ENCODE peak calls at places on chromosomes 6 and 20, in seven cellular contexts. U is IMR-90, E is H9, A is mesenchymal stem cell, J is H1, Z is neuronal stem cell, F is trophoblast cell. W is an unnamed sample.

GRCh38 chr6:138996524-138996923 is 8.5 kb upstream of the REPS1 start:
- DNase-seq in A (no peak), E (no peak), J (no peak), U (peak; percentile 5), Z (no peak), F (no peak), W (no peak)

GRCh38 chr20:63742381-63743024 is 2.9 kb downstream of the SLC2A4RG start:
- DNase-seq in A (no peak), F (no peak), Z (no peak), J (no peak), E (no peak), U (no peak), W (no peak)

GRCh38 chr6:28117386-28118050 is 6.9 kb upstream of the ZSCAN16 start:
- DNase-seq in Z (no peak), J (no peak), E (no peak), A (no peak), F (no peak), U (no peak), W (no peak)

GRCh38 chr6:132687306-132687705 is 26.5 kb downstream of the VNN1 start:
- DNase-seq in F (peak; percentile 41), Z (no peak), E (no peak), J (no peak), A (peak; percentile 55), U (peak; percentile 87), W (no peak)

GRCh38 chr6:33053230-33053629 is 20.2 kb downstream of the HLA-DPA1 start:
- DNase-seq in Z (no peak), U (peak; percentile 2), E (no peak), F (peak; percentile 1), A (no peak), J (no peak), W (peak; percentile 43)

GRCh38 chr6:148192310-148192709 is 150.3 kb upstream of the SASH1 start:
- DNase-seq in Z (no peak), J (no peak), U (peak; percentile 89), A (peak; percentile 14), F (no peak), E (no peak), W (no peak)

GRCh38 chr20:52160805-52161204 is 30.8 kb downstream of the ZFP64 start:
- DNase-seq in J (no peak), E (no peak), F (no peak), U (no peak), A (no peak), Z (no peak), W (no peak)

GRCh38 chr20:4217349-4217761 is 202.0 kb upstream of the RNF24 start:
- DNase-seq in F (peak; percentile 58), J (no peak), A (no peak), U (no peak), E (peak; percentile 52), Z (no peak), W (peak; percentile 68)

GRCh38 chr20:36271639-36272546 is 34.2 kb upstream of the DLGAP4 start:
- DNase-seq in A (no peak), E (no peak), U (no peak), F (peak; percentile 35), J (no peak), Z (no peak), W (no peak)

GRCh38 chr20:24100370-24101011 is 111.9 kb upstream of the GGTLC1 start:
- DNase-seq in J (no peak), A (peak; percentile 4), F (peak; percentile 58), E (no peak), U (peak; percentile 47), Z (peak; percentile 44), W (peak; percentile 74)

GRCh38 chr6:47655719-47656595 is 42.4 kb upstream of the ADGRF4 start:
- DNase-seq in E (peak; percentile 90), A (peak; percentile 65), F (peak; percentile 59), Z (peak; percentile 17), U (no peak), J (peak; percentile 36), W (peak; percentile 99)

GRCh38 chr6:22108199-22108598 is 188.6 kb downstream of the PRL start:
- DNase-seq in J (no peak), Z (no peak), A (peak; percentile 13), U (no peak), E (no peak), F (no peak), W (no peak)

GRCh38 chr6:123945386-123945785 is 141.7 kb downstream of the NKAIN2 start:
- DNase-seq in A (no peak), E (no peak), J (no peak), F (no peak), Z (no peak), U (no peak), W (no peak)

GRCh38 chr20:46398963-46399362 is 7.5 kb downstream of the ELMO2 start:
- DNase-seq in F (no peak), J (no peak), Z (no peak), E (no peak), A (no peak), U (no peak), W (no peak)

GRCh38 chr20:10864076-10864672 is 190.4 kb upstream of the JAG1 start:
- DNase-seq in F (no peak), E (peak; percentile 47), U (no peak), A (peak; percentile 6), Z (no peak), J (no peak), W (no peak)

GRCh38 chr6:150143521-150144293 is 863 bp downstream of the PPP1R14C start:
- DNase-seq in J (no peak), E (no peak), Z (peak; percentile 29), F (no peak), A (no peak), U (no peak), W (no peak)

GRCh38 chr6:45427632-45428031 is 49.9 kb upstream of the SUPT3H start:
- DNase-seq in J (no peak), F (no peak), U (no peak), A (no peak), Z (no peak), E (no peak), W (no peak)

GRCh38 chr20:22890605-22891300 is 144.4 kb upstream of the SSTR4 start:
- DNase-seq in U (no peak), J (no peak), Z (no peak), E (no peak), F (no peak), A (no peak), W (no peak)

GRCh38 chr6:32752580-32752979 is 10.8 kb downstream of the HLA-DQB2 start:
- DNase-seq in E (no peak), J (no peak), U (no peak), F (no peak), A (no peak), Z (no peak), W (no peak)

GRCh38 chr6:6659600-6660327 is 71.2 kb downstream of the LY86 start:
- DNase-seq in J (no peak), U (no peak), E (no peak), F (peak; percentile 7), A (no peak), Z (no peak), W (no peak)

GRCh38 chr6:100171533-100172321 is 177.7 kb upstream of the MCHR2 start:
- DNase-seq in Z (no peak), U (no peak), A (no peak), J (no peak), F (no peak), E (no peak), W (no peak)

GRCh38 chr6:3471286-3471685 is 14.4 kb upstream of the SLC22A23 start:
- DNase-seq in J (no peak), F (no peak), E (no peak), U (no peak), Z (no peak), A (no peak), W (peak; percentile 28)

GRCh38 chr6:3467996-3468395 is 11.1 kb upstream of the SLC22A23 start:
- DNase-seq in J (no peak), E (no peak), F (no peak), Z (no peak), U (no peak), A (no peak), W (no peak)

GRCh38 chr6:3473773-3474172 is 16.9 kb upstream of the SLC22A23 start:
- DNase-seq in F (no peak), Z (no peak), U (no peak), J (no peak), A (peak; percentile 32), E (no peak), W (no peak)

GRCh38 chr6:3468585-3468984 is 11.7 kb upstream of the SLC22A23 start:
- DNase-seq in J (no peak), F (no peak), U (no peak), Z (no peak), E (no peak), A (no peak), W (no peak)

GRCh38 chr6:3471711-3472110 is 14.9 kb upstream of the SLC22A23 start:
- DNase-seq in U (peak; percentile 28), A (no peak), J (no peak), E (no peak), Z (no peak), F (no peak), W (peak; percentile 82)
- H3K4me1 ChIP-seq in U (peaks cover 5% of the 10 kb centered on the region), A (peaks cover 5% of the 10 kb centered on the region), J (no peaks in the 10 kb centered on the region), E (peaks cover 3% of the 10 kb centered on the region), Z (peaks cover 5% of the 10 kb centered on the region), F (peaks cover 2% of the 10 kb centered on the region), W (peaks cover 4% of the 10 kb centered on the region)

DNA sequence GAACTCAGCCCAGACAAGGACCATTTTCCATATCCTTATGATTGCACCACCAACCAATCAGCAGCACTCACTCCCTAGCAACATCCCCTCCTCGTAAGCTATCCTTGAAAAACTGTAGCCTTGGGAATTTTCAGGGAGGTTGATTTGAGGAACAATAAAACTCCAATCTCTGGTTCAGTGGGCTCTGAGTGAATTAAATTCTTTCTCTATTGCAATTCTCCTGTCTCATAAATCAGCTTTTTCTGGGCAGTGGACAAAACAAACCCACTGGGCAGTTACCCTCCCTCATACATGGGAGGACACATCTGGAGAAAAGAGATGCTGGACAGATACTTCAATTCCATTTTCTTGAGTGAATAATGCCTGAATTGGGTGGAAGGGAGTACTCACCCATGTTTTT is 115.4 kb upstream of the STXBP5 start:
- DNase-seq in Z (no peak), U (no peak), J (no peak), E (no peak), A (no peak), F (no peak), W (no peak)
- H2BK120ac ChIP-seq in Z (no peak overlapping the region), U (no peak overlapping the region), J (no peak overlapping the region), E (no peak overlapping the region), A (no peak overlapping the region), F (no peak overlapping the region), W (no peak overlapping the region)

DNA sequence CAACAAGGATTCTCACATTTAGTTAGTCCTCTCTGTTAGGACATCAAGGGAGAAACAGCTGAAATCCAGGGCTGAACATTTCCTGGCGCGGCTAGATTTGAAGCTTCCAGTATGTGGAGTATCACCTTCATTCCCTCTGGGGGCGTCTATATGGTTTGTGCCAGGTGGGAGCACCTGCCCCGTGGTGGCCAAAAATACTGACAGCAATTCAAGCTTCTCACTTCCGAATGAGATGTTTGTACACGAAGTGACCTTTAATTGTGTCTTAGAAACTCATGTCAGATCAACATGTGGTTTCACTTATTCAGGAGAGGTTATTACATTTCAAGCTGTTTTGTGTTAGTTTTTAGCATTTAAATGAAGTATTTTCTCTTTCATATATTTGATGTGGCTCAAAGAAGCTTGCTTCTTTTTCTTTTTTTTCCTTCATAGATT is 67.3 kb upstream of the ZNF217 start:
- DNase-seq in U (peak; percentile 9), E (no peak), A (no peak), J (no peak), Z (no peak), F (no peak), W (no peak)
- H3K4me1 ChIP-seq in U (peaks cover 20% of the 10 kb centered on the region), E (no peaks in the 10 kb centered on the region), A (peaks cover 2% of the 10 kb centered on the region), J (peaks cover 1% of the 10 kb centered on the region), Z (peaks cover 8% of the 10 kb centered on the region), F (peaks cover 4% of the 10 kb centered on the region), W (no peaks in the 10 kb centered on the region)

GRCh38 chr6:140504776-140505175 is 1130.3 kb upstream of the CITED2 start:
- DNase-seq in A (no peak), Z (no peak), J (no peak), U (no peak), E (no peak), F (no peak), W (no peak)
- H2BK120ac ChIP-seq in A (no peak overlapping the region), Z (no peak overlapping the region), J (no peak overlapping the region), U (no peak overlapping the region), E (no peak overlapping the region), F (no peak overlapping the region), W (no peak overlapping the region)

W was measured in mesendoderm.